ENCODE peak calls at places on chromosomes 1 and 21, in five cellular contexts. C, V, B, M and F are unnamed samples.

GRCh38 chr1:207076181-207076949 is 12.3 kb upstream of the C4BPB start:
- DNase-seq in C (no peak), V (no peak), B (no peak), M (peak), F (no peak)

GRCh38 chr21:32392299-32392879 is 423 bp downstream of the URB1 start:
- DNase-seq in C (no peak), V (no peak), B (no peak), M (peak), F (no peak)

GRCh38 chr1:77686784-77687518 is 4.5 kb upstream of the ZZZ3 start:
- DNase-seq in C (no peak), V (no peak), B (no peak), M (no peak), F (no peak)

GRCh38 chr21:44812640-44813039 is 5.2 kb downstream of the SUMO3 start:
- DNase-seq in C (no peak), V (no peak), B (no peak), M (no peak), F (no peak)

GRCh38 chr21:28444131-28444530 is 548.5 kb downstream of the LTN1 start:
- DNase-seq in C (no peak), V (no peak), B (no peak), M (peak), F (no peak)

GRCh38 chr1:2335721-2336475 is 55.5 kb downstream of the MORN1 start:
- DNase-seq in C (no peak), V (no peak), B (no peak), M (no peak), F (no peak)

GRCh38 chr1:168863647-168864234 is 134.7 kb upstream of the DPT start:
- DNase-seq in C (no peak), V (no peak), B (no peak), M (no peak), F (no peak)

GRCh38 chr1:214476958-214477870 is 74.2 kb downstream of the PTPN14 start:
- DNase-seq in C (no peak), V (peak), B (no peak), M (peak), F (no peak)

GRCh38 chr1:203555046-203555445 is 61.1 kb downstream of the OPTC start:
- DNase-seq in C (no peak), V (no peak), B (no peak), M (peak), F (no peak)